ENCODE peak calls at places on chromosomes 3 and 15, in seven cellular contexts. One of them, this sample, is unnamed.

GRCh38 chr3:37660782-37661181 is 200.9 kb upstream of the CTDSPL start:
- DNase-seq in left colon: no peak
- DNase-seq in heart left ventricle: no peak
- DNase-seq in NCI-H1436: no peak
- DNase-seq in astrocyte of the spinal cord: no peak
- DNase-seq in activated naive CD4-positive, alpha-beta T cell treated with Interleukin-2 at 50 U/mL for 16 hours: no peak
- DNase-seq in kidney glomerular epithelial cell: no peak
- DNase-seq in this sample: no peak

GRCh38 chr3:119237299-119237698 is 3.4 kb downstream of the B4GALT4 start:
- DNase-seq in left colon: no peak
- DNase-seq in heart left ventricle: no peak
- DNase-seq in NCI-H1436: no peak
- DNase-seq in astrocyte of the spinal cord: no peak
- DNase-seq in activated naive CD4-positive, alpha-beta T cell treated with Interleukin-2 at 50 U/mL for 16 hours: no peak
- DNase-seq in kidney glomerular epithelial cell: no peak
- DNase-seq in this sample: no peak

GRCh38 chr3:125212096-125212508 is 446 bp downstream of the SLC12A8 start:
- DNase-seq in left colon: no peak
- DNase-seq in heart left ventricle: no peak
- DNase-seq in NCI-H1436: no peak
- DNase-seq in astrocyte of the spinal cord: no peak
- DNase-seq in activated naive CD4-positive, alpha-beta T cell treated with Interleukin-2 at 50 U/mL for 16 hours: no peak
- DNase-seq in kidney glomerular epithelial cell: no peak
- DNase-seq in this sample: no peak

GRCh38 chr15:89093509-89093908 is 5.3 kb downstream of the ABHD2 start:
- DNase-seq in left colon: no peak
- DNase-seq in heart left ventricle: no peak
- DNase-seq in NCI-H1436: no peak
- DNase-seq in astrocyte of the spinal cord: no peak
- DNase-seq in activated naive CD4-positive, alpha-beta T cell treated with Interleukin-2 at 50 U/mL for 16 hours: no peak
- DNase-seq in kidney glomerular epithelial cell: no peak
- DNase-seq in this sample: no peak

GRCh38 chr3:63538912-63539311 is 113.6 kb upstream of the SNTN start:
- DNase-seq in left colon: no peak
- DNase-seq in heart left ventricle: no peak
- DNase-seq in NCI-H1436: no peak
- DNase-seq in astrocyte of the spinal cord: no peak
- DNase-seq in activated naive CD4-positive, alpha-beta T cell treated with Interleukin-2 at 50 U/mL for 16 hours: no peak
- DNase-seq in kidney glomerular epithelial cell: no peak
- DNase-seq in this sample: no peak

GRCh38 chr15:70142322-70143191 is 44.8 kb upstream of the TLE3 start:
- DNase-seq in left colon: no peak
- DNase-seq in heart left ventricle: peak; percentile 83
- DNase-seq in NCI-H1436: no peak
- DNase-seq in astrocyte of the spinal cord: peak; percentile 72
- DNase-seq in activated naive CD4-positive, alpha-beta T cell treated with Interleukin-2 at 50 U/mL for 16 hours: peak; percentile 39
- DNase-seq in kidney glomerular epithelial cell: peak; percentile 32
- DNase-seq in this sample: no peak

GRCh38 chr15:97684249-97684648 is 276.3 kb upstream of the ARRDC4 start:
- DNase-seq in left colon: no peak
- DNase-seq in heart left ventricle: no peak
- DNase-seq in NCI-H1436: peak; percentile 34
- DNase-seq in astrocyte of the spinal cord: no peak
- DNase-seq in activated naive CD4-positive, alpha-beta T cell treated with Interleukin-2 at 50 U/mL for 16 hours: no peak
- DNase-seq in kidney glomerular epithelial cell: no peak
- DNase-seq in this sample: no peak

GRCh38 chr3:35666893-35667292 is 27.6 kb downstream of the ARPP21 start:
- DNase-seq in left colon: no peak
- DNase-seq in heart left ventricle: no peak
- DNase-seq in NCI-H1436: no peak
- DNase-seq in astrocyte of the spinal cord: no peak
- DNase-seq in activated naive CD4-positive, alpha-beta T cell treated with Interleukin-2 at 50 U/mL for 16 hours: no peak
- DNase-seq in kidney glomerular epithelial cell: no peak
- DNase-seq in this sample: no peak

GRCh38 chr3:23248594-23249131 is 45.5 kb downstream of the UBE2E2 start:
- DNase-seq in left colon: no peak
- DNase-seq in heart left ventricle: no peak
- DNase-seq in NCI-H1436: no peak
- DNase-seq in astrocyte of the spinal cord: no peak
- DNase-seq in activated naive CD4-positive, alpha-beta T cell treated with Interleukin-2 at 50 U/mL for 16 hours: no peak
- DNase-seq in kidney glomerular epithelial cell: no peak
- DNase-seq in this sample: no peak

GRCh38 chr15:73897441-73898261 is 24.3 kb downstream of the TBC1D21 start:
- DNase-seq in left colon: no peak
- DNase-seq in heart left ventricle: peak; percentile 74
- DNase-seq in NCI-H1436: peak; percentile 11
- DNase-seq in astrocyte of the spinal cord: peak; percentile 88
- DNase-seq in activated naive CD4-positive, alpha-beta T cell treated with Interleukin-2 at 50 U/mL for 16 hours: peak; percentile 62
- DNase-seq in kidney glomerular epithelial cell: peak; percentile 55
- DNase-seq in this sample: peak; percentile 51

GRCh38 chr15:69718916-69719315 is 266.3 kb downstream of the RPLP1 start:
- DNase-seq in left colon: no peak
- DNase-seq in heart left ventricle: peak; percentile 46
- DNase-seq in NCI-H1436: no peak
- DNase-seq in astrocyte of the spinal cord: no peak
- DNase-seq in activated naive CD4-positive, alpha-beta T cell treated with Interleukin-2 at 50 U/mL for 16 hours: no peak
- DNase-seq in kidney glomerular epithelial cell: no peak
- DNase-seq in this sample: no peak

GRCh38 chr15:29410342-29410741 is 140.7 kb upstream of the NSMCE3 start:
- DNase-seq in left colon: no peak
- DNase-seq in heart left ventricle: no peak
- DNase-seq in NCI-H1436: no peak
- DNase-seq in astrocyte of the spinal cord: peak; percentile 14
- DNase-seq in activated naive CD4-positive, alpha-beta T cell treated with Interleukin-2 at 50 U/mL for 16 hours: no peak
- DNase-seq in kidney glomerular epithelial cell: no peak
- DNase-seq in this sample: no peak

GRCh38 chr3:3086239-3086638 is 23.9 kb downstream of the IL5RA start:
- DNase-seq in left colon: no peak
- DNase-seq in heart left ventricle: no peak
- DNase-seq in NCI-H1436: no peak
- DNase-seq in astrocyte of the spinal cord: no peak
- DNase-seq in activated naive CD4-positive, alpha-beta T cell treated with Interleukin-2 at 50 U/mL for 16 hours: no peak
- DNase-seq in kidney glomerular epithelial cell: no peak
- DNase-seq in this sample: no peak

GRCh38 chr3:88101142-88101541 is 42.1 kb downstream of the ZNF654 start:
- DNase-seq in left colon: no peak
- DNase-seq in heart left ventricle: no peak
- DNase-seq in NCI-H1436: no peak
- DNase-seq in astrocyte of the spinal cord: no peak
- DNase-seq in activated naive CD4-positive, alpha-beta T cell treated with Interleukin-2 at 50 U/mL for 16 hours: no peak
- DNase-seq in kidney glomerular epithelial cell: no peak
- DNase-seq in this sample: no peak

GRCh38 chr3:159058859-159059258 is 257.0 kb downstream of the MFSD1 start:
- DNase-seq in left colon: no peak
- DNase-seq in heart left ventricle: no peak
- DNase-seq in NCI-H1436: no peak
- DNase-seq in astrocyte of the spinal cord: no peak
- DNase-seq in activated naive CD4-positive, alpha-beta T cell treated with Interleukin-2 at 50 U/mL for 16 hours: no peak
- DNase-seq in kidney glomerular epithelial cell: no peak
- DNase-seq in this sample: no peak

GRCh38 chr3:31213869-31214486 is 318.7 kb upstream of the STT3B start:
- DNase-seq in left colon: peak; percentile 34
- DNase-seq in heart left ventricle: no peak
- DNase-seq in NCI-H1436: no peak
- DNase-seq in astrocyte of the spinal cord: no peak
- DNase-seq in activated naive CD4-positive, alpha-beta T cell treated with Interleukin-2 at 50 U/mL for 16 hours: no peak
- DNase-seq in kidney glomerular epithelial cell: no peak
- DNase-seq in this sample: no peak

GRCh38 chr15:60865507-60865906 is 363.6 kb downstream of the RORA start:
- DNase-seq in left colon: no peak
- DNase-seq in heart left ventricle: no peak
- DNase-seq in NCI-H1436: no peak
- DNase-seq in astrocyte of the spinal cord: no peak
- DNase-seq in activated naive CD4-positive, alpha-beta T cell treated with Interleukin-2 at 50 U/mL for 16 hours: no peak
- DNase-seq in kidney glomerular epithelial cell: no peak
- DNase-seq in this sample: no peak

GRCh38 chr15:68634531-68634930 is 55.7 kb downstream of the CORO2B start:
- DNase-seq in left colon: no peak
- DNase-seq in heart left ventricle: no peak
- DNase-seq in NCI-H1436: no peak
- DNase-seq in astrocyte of the spinal cord: no peak
- DNase-seq in activated naive CD4-positive, alpha-beta T cell treated with Interleukin-2 at 50 U/mL for 16 hours: no peak
- DNase-seq in kidney glomerular epithelial cell: no peak
- DNase-seq in this sample: no peak

This sample was measured in epithelial cell of proximal tubule.